ENCODE peak calls at places on chromosomes 4 and X, in four cellular contexts. M, F, V and G are unnamed samples.

GRCh38 chr4:151012836-151013235 is 2.2 kb downstream of the LRBA start:
- DNase-seq in M (no peak), F (peak), V (no peak), G (no peak)

GRCh38 chr4:134078230-134078914 is 123.2 kb downstream of the PABPC4L start:
- DNase-seq in M (no peak), F (no peak), V (no peak), G (no peak)

GRCh38 chr4:25031077-25031606 is 396 bp upstream of the LGI2 start:
- DNase-seq in M (no peak), F (peak), V (no peak), G (no peak)

GRCh38 chr4:134393592-134393991 is 192.0 kb upstream of the PABPC4L start:
- DNase-seq in M (no peak), F (no peak), V (no peak), G (no peak)

GRCh38 chr4:98630804-98631454 is 27.5 kb downstream of the TSPAN5 start:
- DNase-seq in M (no peak), F (no peak), V (no peak), G (no peak)

GRCh38 chr4:106287353-106287969 is 28.5 kb downstream of the TBCK start:
- DNase-seq in M (no peak), F (no peak), V (no peak), G (no peak)

GRCh38 chrX:12446342-12447075 is 308.2 kb downstream of the FRMPD4 start:
- DNase-seq in M (no peak), F (no peak), V (no peak), G (no peak)

GRCh38 chrX:151754641-151755215 is 20.2 kb downstream of the CNGA2 start:
- DNase-seq in M (no peak), F (no peak), V (no peak), G (no peak)

GRCh38 chr4:87073570-87074470 is 139.0 kb downstream of the AFF1 start:
- DNase-seq in M (no peak), F (peak), V (no peak), G (peak)